ENCODE peak calls at places on chromosomes 1 and 21, in five cellular contexts. E, L, X, O and S are unnamed samples.

GRCh38 chr1:116720406-116721071 is 33.7 kb upstream of the CD2 start:
- DNase-seq in E (no peak), L (no peak), X (no peak), O (no peak), S (no peak)

GRCh38 chr1:3065797-3066196 is 3.2 kb upstream of the PRDM16 start:
- DNase-seq in E (no peak), L (no peak), X (no peak), O (no peak), S (peak)

GRCh38 chr1:212514056-212514614 is 81.4 kb downstream of the NENF start:
- DNase-seq in E (no peak), L (no peak), X (no peak), O (peak), S (no peak)

GRCh38 chr1:108503062-108503740 is 53.1 kb downstream of the NBPF6 start:
- DNase-seq in E (no peak), L (no peak), X (no peak), O (no peak), S (no peak)

GRCh38 chr1:26618561-26618960 is 77.3 kb upstream of the ARID1A start:
- DNase-seq in E (no peak), L (no peak), X (no peak), O (no peak), S (no peak)

GRCh38 chr1:226687476-226687875 is 51.6 kb downstream of the ITPKB start:
- DNase-seq in E (no peak), L (no peak), X (no peak), O (no peak), S (no peak)

GRCh38 chr1:30101477-30102227 is 621.7 kb downstream of the MATN1 start:
- DNase-seq in E (no peak), L (no peak), X (no peak), O (peak), S (no peak)

GRCh38 chr1:3711780-3712451 is 40.3 kb upstream of the CCDC27 start:
- DNase-seq in E (no peak), L (no peak), X (no peak), O (no peak), S (no peak)

GRCh38 chr1:210627740-210628139 is 299.0 kb downstream of the HHAT start:
- DNase-seq in E (no peak), L (no peak), X (no peak), O (no peak), S (no peak)

GRCh38 chr1:67285780-67286488 is 21.7 kb upstream of the IL12RB2 start:
- DNase-seq in E (no peak), L (no peak), X (no peak), O (no peak), S (no peak)

GRCh38 chr1:1748686-1749321 is 24.6 kb upstream of the CDK11A start:
- DNase-seq in E (no peak), L (no peak), X (no peak), O (no peak), S (no peak)

GRCh38 chr21:38917045-38917774 is 111.5 kb downstream of the ETS2 start:
- DNase-seq in E (no peak), L (no peak), X (no peak), O (no peak), S (no peak)

GRCh38 chr1:112896783-112897182 is 59.2 kb downstream of the SLC16A1 start:
- DNase-seq in E (no peak), L (no peak), X (no peak), O (no peak), S (no peak)

GRCh38 chr1:218171302-218171893 is 113.7 kb upstream of the RRP15 start:
- DNase-seq in E (no peak), L (no peak), X (no peak), O (peak), S (no peak)

GRCh38 chr1:5897281-5897680 is 94.9 kb downstream of the NPHP4 start:
- DNase-seq in E (no peak), L (no peak), X (no peak), O (no peak), S (no peak)

GRCh38 chr1:46181343-46182260 is 5.3 kb upstream of the P3R3URF start:
- DNase-seq in E (no peak), L (no peak), X (no peak), O (no peak), S (no peak)

GRCh38 chr1:206918076-206918475 is 3.7 kb downstream of the FCMR start:
- DNase-seq in E (no peak), L (no peak), X (no peak), O (no peak), S (no peak)

GRCh38 chr1:180916771-180917170 is 4.1 kb downstream of the KIAA1614 start:
- DNase-seq in E (no peak), L (no peak), X (no peak), O (no peak), S (no peak)

GRCh38 chr21:17436626-17437111 is 76.2 kb upstream of the CXADR start:
- DNase-seq in E (no peak), L (no peak), X (no peak), O (no peak), S (no peak)

GRCh38 chr1:47230692-47231313 is 1.2 kb downstream of the TAL1 start:
- DNase-seq in E (no peak), L (no peak), X (no peak), O (peak), S (no peak)

GRCh38 chr1:233064988-233065387 is 114.6 kb downstream of the NTPCR start:
- DNase-seq in E (no peak), L (no peak), X (no peak), O (no peak), S (no peak)

GRCh38 chr21:43645414-43645891 is 13.8 kb downstream of the HSF2BP start:
- DNase-seq in E (peak), L (peak), X (no peak), O (peak), S (no peak)

GRCh38 chr1:59083946-59084865 is 212.7 kb upstream of the FGGY start:
- DNase-seq in E (no peak), L (no peak), X (no peak), O (no peak), S (no peak)

GRCh38 chr1:111990878-111991760 is 1.7 kb upstream of the KCND3 start:
- DNase-seq in E (peak), L (peak), X (no peak), O (peak), S (no peak)

GRCh38 chr1:162276493-162276892 is 100.2 kb downstream of the SPATA46 start:
- DNase-seq in E (no peak), L (no peak), X (no peak), O (no peak), S (no peak)

GRCh38 chr1:22500476-22500875 is 48.8 kb downstream of the ZBTB40 start:
- DNase-seq in E (peak), L (no peak), X (no peak), O (no peak), S (no peak)

GRCh38 chr1:41547336-41547735 is 62.9 kb upstream of the EDN2 start:
- DNase-seq in E (no peak), L (no peak), X (peak), O (no peak), S (peak)

GRCh38 chr1:115123116-115123515 is 33.8 kb upstream of the TSPAN2 start:
- DNase-seq in E (no peak), L (no peak), X (no peak), O (no peak), S (no peak)

GRCh38 chr1:87329051-87329755 is 523 bp downstream of the LMO4 start:
- DNase-seq in E (peak), L (no peak), X (peak), O (peak), S (peak)

GRCh38 chr1:207829576-207829975 is 77.7 kb downstream of the CD46 start:
- DNase-seq in E (no peak), L (no peak), X (no peak), O (no peak), S (no peak)

GRCh38 chr1:68409426-68409825 is 40.3 kb downstream of the RPE65 start:
- DNase-seq in E (no peak), L (no peak), X (no peak), O (no peak), S (no peak)

GRCh38 chr1:237748192-237748591 is 142.5 kb downstream of the ZP4 start:
- DNase-seq in E (no peak), L (no peak), X (no peak), O (no peak), S (no peak)

GRCh38 chr1:15526490-15527339 is at the start of gene DNAJC16:
- DNase-seq in E (peak), L (peak), X (peak), O (peak), S (peak)

GRCh38 chr1:179264506-179264905 is 29.1 kb upstream of the SOAT1 start:
- DNase-seq in E (no peak), L (no peak), X (no peak), O (no peak), S (no peak)

GRCh38 chr1:11462224-11462923 is 16.6 kb upstream of the DISP3 start:
- DNase-seq in E (no peak), L (no peak), X (no peak), O (no peak), S (no peak)

GRCh38 chr1:233584931-233585330 is 29.0 kb upstream of the KCNK1 start:
- DNase-seq in E (no peak), L (no peak), X (no peak), O (no peak), S (no peak)

GRCh38 chr1:94940738-94941137 is 13.8 kb upstream of the CNN3 start:
- DNase-seq in E (no peak), L (no peak), X (no peak), O (no peak), S (no peak)

GRCh38 chr1:55252942-55253589 is 37.9 kb upstream of the USP24 start:
- DNase-seq in E (no peak), L (no peak), X (no peak), O (no peak), S (no peak)